ENCODE peak calls at places on chromosome 6, in ten cellular contexts. B is cardiac muscle cell; T is choroid plexus epithelial cell; A is CD8-positive, alpha-beta T cell; G is brain microvascular endothelial cell; N is hepatocyte; K is AG04450; H is upper lobe of left lung; C is upper lobe of right lung; Q is transverse colon. L is an unnamed sample.
A peak's percentile ranks its signal among the peaks of the same experiment; 100 is the strongest.

GRCh38 chr6:33575211-33575610 is 4.9 kb downstream of the BAK1 start:
- DNase-seq in B (no peak), T (no peak), A (no peak), G (no peak), N (no peak), K (no peak), H (no peak), C (no peak), Q (no peak), L (no peak)

GRCh38 chr6:53033764-53034163 is 31.4 kb upstream of the FBXO9 start:
- DNase-seq in B (no peak), T (peak; percentile 85), A (no peak), G (peak; percentile 60), N (no peak), K (peak; percentile 68), H (no peak), C (no peak), Q (no peak), L (peak; percentile 82)

GRCh38 chr6:22656696-22657340 is 87.5 kb downstream of the HDGFL1 start:
- DNase-seq in B (no peak), T (no peak), A (no peak), G (no peak), N (peak; percentile 17), K (no peak), H (no peak), C (no peak), Q (no peak), L (no peak)

GRCh38 chr6:6131492-6132109 is 124.9 kb upstream of the NRN1 start:
- DNase-seq in B (peak; percentile 9), T (peak; percentile 3), A (no peak), G (no peak), N (peak; percentile 29), K (no peak), H (no peak), C (no peak), Q (no peak), L (no peak)

GRCh38 chr6:133590814-133591213 is 298.1 kb upstream of the TCF21 start:
- DNase-seq in B (no peak), T (peak; percentile 33), A (no peak), G (no peak), N (no peak), K (no peak), H (no peak), C (no peak), Q (no peak), L (no peak)

GRCh38 chr6:71224011-71224410 is 64.6 kb upstream of the OGFRL1 start:
- DNase-seq in B (no peak), T (no peak), A (no peak), G (no peak), N (no peak), K (no peak), H (no peak), C (no peak), Q (no peak), L (no peak)

GRCh38 chr6:14747881-14748520 is 497.9 kb upstream of the JARID2 start:
- DNase-seq in B (no peak), T (no peak), A (no peak), G (no peak), N (no peak), K (no peak), H (no peak), C (no peak), Q (no peak), L (no peak)

GRCh38 chr6:14305131-14305530 is 187.6 kb downstream of the CD83 start:
- DNase-seq in B (no peak), T (no peak), A (no peak), G (no peak), N (no peak), K (no peak), H (no peak), C (no peak), Q (no peak), L (no peak)

GRCh38 chr6:128463942-128464341 is 56.5 kb downstream of the PTPRK start:
- DNase-seq in B (no peak), T (peak; percentile 59), A (no peak), G (peak; percentile 13), N (no peak), K (no peak), H (no peak), C (no peak), Q (no peak), L (no peak)

DNA sequence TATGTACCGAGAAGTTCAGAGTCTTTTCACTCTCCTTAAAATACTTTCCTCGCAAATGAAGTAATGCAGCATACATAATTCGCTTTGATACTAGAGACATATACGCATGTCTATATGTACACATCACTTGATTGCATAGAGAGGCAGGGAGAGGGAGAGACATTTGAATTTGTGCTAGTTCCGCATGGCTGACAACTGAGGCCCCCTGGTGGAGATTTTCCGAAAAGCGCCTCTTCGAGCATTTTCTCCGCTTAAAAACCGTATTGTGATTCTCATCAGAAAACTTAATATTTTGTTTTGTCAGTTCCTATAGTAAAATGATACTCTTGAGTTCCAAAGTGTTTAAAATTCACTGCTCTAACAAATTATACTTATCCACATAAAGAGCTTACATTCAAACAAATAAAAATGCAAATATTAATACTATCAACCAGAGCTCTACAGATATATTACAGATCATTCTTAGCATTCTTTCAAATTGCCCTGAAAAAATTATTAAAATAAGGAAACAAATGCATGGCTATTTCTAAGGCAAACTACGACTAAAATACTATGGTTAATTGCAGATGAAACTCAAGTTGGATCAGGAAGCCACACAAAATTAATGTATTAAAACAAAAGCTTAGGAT is 636 bp downstream of the MYLK4 start:
- DNase-seq in B (peak; percentile 67), T (peak; percentile 73), A (peak; percentile 73), G (peak; percentile 51), N (peak; percentile 73), K (no peak), H (peak; percentile 49), C (no peak), Q (peak; percentile 70), L (peak; percentile 50)
- TF ChIP-seq CTCF in B (peak; percentile 85), T (peak; percentile 89), A (peak; percentile 99), G (peak; percentile 91), N (peak; percentile 81), K (peak; percentile 87), H (peak; percentile 36), C (peak; percentile 95), Q (peak; percentile 87), L (peak; percentile 78)

GRCh38 chr6:137767931-137768690 is 98.9 kb upstream of the TNFAIP3 start:
- DNase-seq in B (no peak), T (peak; percentile 92), A (no peak), G (peak; percentile 57), N (no peak), K (no peak), H (no peak), C (no peak), Q (no peak), L (peak; percentile 82)
- H3K4me3 ChIP-seq in B (no peak overlapping the region), T (no peak overlapping the region), A (no peak overlapping the region), G (no peak overlapping the region), N (no peak overlapping the region), K (no peak overlapping the region), H (no peak overlapping the region), C (no peak overlapping the region), Q (no peak overlapping the region), L (no peak overlapping the region)

DNA sequence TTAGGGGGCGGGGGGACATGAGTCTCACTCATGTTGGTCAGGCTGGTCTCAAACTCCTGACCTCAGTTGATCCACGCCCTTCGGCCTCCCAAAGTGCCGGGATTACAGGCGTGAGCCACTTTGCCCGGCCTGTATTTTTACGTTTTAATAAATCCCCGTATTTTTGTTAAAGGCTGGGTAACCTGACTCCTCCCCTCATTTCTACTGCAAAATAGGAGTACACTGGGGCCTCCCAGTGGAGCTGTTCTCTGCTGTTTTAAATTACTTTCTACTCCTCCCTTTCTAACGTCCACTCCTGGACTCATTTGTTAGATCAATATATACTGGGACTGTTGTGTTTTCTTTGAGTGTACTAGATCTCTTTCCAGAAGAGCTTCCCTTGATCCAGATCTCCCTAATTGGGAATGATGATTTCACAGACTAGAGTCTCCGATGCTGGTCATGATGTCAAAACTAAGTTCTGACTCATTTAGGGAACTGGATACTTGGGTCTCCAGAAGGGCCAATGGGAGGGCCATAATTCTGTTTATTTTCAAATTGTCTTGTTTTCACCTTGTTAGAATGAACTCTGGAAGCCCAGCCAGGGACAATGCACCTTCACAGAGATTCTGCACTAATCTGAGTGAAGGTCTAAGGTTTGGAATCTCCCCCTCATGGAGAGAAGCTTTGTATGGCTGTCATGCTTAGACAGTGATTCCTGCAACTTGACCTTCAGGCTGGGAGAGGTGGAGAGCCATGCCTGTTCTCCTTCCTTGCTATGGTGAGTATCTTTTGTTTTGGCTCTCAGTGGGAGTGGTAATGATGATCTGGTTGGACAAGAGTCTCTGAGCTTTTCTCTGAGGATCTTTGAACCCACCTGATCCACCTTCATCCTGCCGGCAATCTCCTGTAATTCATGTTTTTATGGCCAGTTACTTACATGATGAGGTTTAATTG is 9.4 kb downstream of the HSPA1B start:
- DNase-seq in B (no peak), T (peak; percentile 69), A (no peak), G (no peak), N (peak; percentile 49), K (no peak), H (no peak), C (no peak), Q (peak; percentile 58), L (peak; percentile 75)
- TF ChIP-seq CTCF in B (no peak), T (peak; percentile 42), A (no peak), G (peak; percentile 7), N (peak; percentile 13), K (peak; percentile 21), H (no peak), C (no peak), Q (no peak), L (no peak)

GRCh38 chr6:169254456-169255316 is 1.0 kb upstream of the THBS2 start:
- DNase-seq in B (no peak), T (no peak), A (no peak), G (no peak), N (no peak), K (no peak), H (no peak), C (peak; percentile 23), Q (no peak), L (no peak)
- H3K4me3 ChIP-seq in B (no peak overlapping the region), T (no peak overlapping the region), A (no peak overlapping the region), G (no peak overlapping the region), N (no peak overlapping the region), K (no peak overlapping the region), H (no peak overlapping the region), C (no peak overlapping the region), Q (no peak overlapping the region), L (no peak overlapping the region)

GRCh38 chr6:122198922-122199321 is 200.5 kb upstream of the HSF2 start:
- DNase-seq in B (peak; percentile 59), T (no peak), A (no peak), G (no peak), N (no peak), K (no peak), H (no peak), C (no peak), Q (no peak), L (no peak)

GRCh38 chr6:122200441-122200840 is 199.0 kb upstream of the HSF2 start:
- DNase-seq in B (no peak), T (peak; percentile 23), A (no peak), G (no peak), N (no peak), K (no peak), H (no peak), C (no peak), Q (no peak), L (peak; percentile 39)

GRCh38 chr6:122207061-122207460 is 192.4 kb upstream of the HSF2 start:
- DNase-seq in B (no peak), T (no peak), A (no peak), G (no peak), N (no peak), K (no peak), H (no peak), C (no peak), Q (no peak), L (no peak)

GRCh38 chr6:122207794-122208193 is 191.7 kb upstream of the HSF2 start:
- DNase-seq in B (no peak), T (peak; percentile 44), A (no peak), G (no peak), N (no peak), K (no peak), H (no peak), C (no peak), Q (no peak), L (no peak)

GRCh38 chr6:122202576-122203137 is 196.8 kb upstream of the HSF2 start:
- DNase-seq in B (no peak), T (no peak), A (no peak), G (no peak), N (no peak), K (no peak), H (no peak), C (no peak), Q (no peak), L (no peak)
- TF ChIP-seq CTCF in B (no peak), T (no peak), A (no peak), G (no peak), N (no peak), K (no peak), H (no peak), C (no peak), Q (no peak), L (no peak)